ENCODE peak calls at places on chromosomes 5 and 9, in seven cellular contexts. V, D, N, Q, J, M and A are unnamed samples.

GRCh38 chr9:127921592-127922120 is 4.8 kb upstream of the ST6GALNAC4 start:
- DNase-seq in V (peak; percentile 89), D (peak; percentile 88), N (peak; percentile 82), Q (peak; percentile 56), J (no peak), M (peak; percentile 94), A (peak; percentile 76)

GRCh38 chr5:134141346-134142050 is 27.0 kb downstream of the TCF7 start:
- DNase-seq in V (no peak), D (peak; percentile 42), N (no peak), Q (no peak), J (no peak), M (peak; percentile 47), A (no peak)

GRCh38 chr5:127086583-127086982 is 13.3 kb upstream of the C5orf63 start:
- DNase-seq in V (peak; percentile 69), D (no peak), N (no peak), Q (no peak), J (no peak), M (no peak), A (no peak)

GRCh38 chr9:96241391-96241809 is 60.6 kb downstream of the HSD17B3 start:
- DNase-seq in V (no peak), D (no peak), N (no peak), Q (peak; percentile 45), J (no peak), M (no peak), A (no peak)

GRCh38 chr5:124087752-124088151 is 575.8 kb downstream of the CSNK1G3 start:
- DNase-seq in V (no peak), D (no peak), N (no peak), Q (no peak), J (no peak), M (no peak), A (no peak)

GRCh38 chr5:96709152-96709821 is 47.1 kb downstream of the CAST start:
- DNase-seq in V (no peak), D (no peak), N (no peak), Q (no peak), J (peak; percentile 90), M (no peak), A (no peak)

GRCh38 chr9:72703574-72703973 is 182.2 kb downstream of the TMC1 start:
- DNase-seq in V (no peak), D (no peak), N (no peak), Q (no peak), J (peak; percentile 4), M (no peak), A (no peak)

GRCh38 chr9:70658765-70659164 is 244.3 kb upstream of the KLF9 start:
- DNase-seq in V (no peak), D (no peak), N (no peak), Q (no peak), J (no peak), M (no peak), A (no peak)

GRCh38 chr5:68565427-68565826 is 349.9 kb downstream of the PIK3R1 start:
- DNase-seq in V (no peak), D (no peak), N (no peak), Q (no peak), J (no peak), M (no peak), A (no peak)

GRCh38 chr9:136011703-136012496 is 50.7 kb upstream of the UBAC1 start:
- DNase-seq in V (peak; percentile 65), D (peak; percentile 94), N (peak; percentile 60), Q (no peak), J (peak; percentile 59), M (peak; percentile 87), A (peak; percentile 92)

GRCh38 chr5:147968855-147969254 is 62.5 kb upstream of the C5orf46 start:
- DNase-seq in V (no peak), D (no peak), N (no peak), Q (no peak), J (no peak), M (no peak), A (no peak)

GRCh38 chr9:136057236-136058151 is 37.6 kb downstream of the NACC2 start:
- DNase-seq in V (peak; percentile 44), D (peak; percentile 53), N (no peak), Q (no peak), J (no peak), M (no peak), A (no peak)

GRCh38 chr9:32968101-32969011 is 33.1 kb downstream of the APTX start:
- DNase-seq in V (peak; percentile 85), D (no peak), N (peak; percentile 47), Q (peak; percentile 35), J (peak; percentile 57), M (no peak), A (no peak)

GRCh38 chr9:8268216-8268878 is 468.8 kb upstream of the DMAC1 start:
- DNase-seq in V (no peak), D (no peak), N (no peak), Q (no peak), J (no peak), M (no peak), A (no peak)

GRCh38 chr5:149404746-149405549 is 25.9 kb upstream of the IL17B start:
- DNase-seq in V (no peak), D (peak; percentile 74), N (no peak), Q (no peak), J (peak; percentile 95), M (no peak), A (no peak)

GRCh38 chr5:80754900-80755299 is 100.1 kb upstream of the DHFR start:
- DNase-seq in V (peak; percentile 66), D (no peak), N (peak; percentile 39), Q (no peak), J (peak; percentile 3), M (no peak), A (no peak)

GRCh38 chr5:132655821-132656773 is 1.9 kb upstream of the IL13 start:
- DNase-seq in V (no peak), D (no peak), N (no peak), Q (no peak), J (no peak), M (no peak), A (no peak)

GRCh38 chr9:26264709-26265601 is 586.7 kb upstream of the TUSC1 start:
- DNase-seq in V (no peak), D (no peak), N (no peak), Q (no peak), J (peak; percentile 93), M (no peak), A (no peak)

GRCh38 chr9:78605029-78605930 is 308.4 kb downstream of the PSAT1 start:
- DNase-seq in V (no peak), D (no peak), N (no peak), Q (no peak), J (no peak), M (no peak), A (no peak)

GRCh38 chr9:91927912-91928510 is 22.0 kb downstream of the ROR2 start:
- DNase-seq in V (no peak), D (no peak), N (no peak), Q (no peak), J (no peak), M (no peak), A (no peak)

GRCh38 chr5:127696688-127697087 is 6.5 kb upstream of the CCDC192 start:
- DNase-seq in V (no peak), D (no peak), N (no peak), Q (no peak), J (peak; percentile 71), M (no peak), A (no peak)

GRCh38 chr5:88665750-88666215 is 217.2 kb downstream of the MEF2C start:
- DNase-seq in V (no peak), D (no peak), N (no peak), Q (no peak), J (no peak), M (no peak), A (no peak)

GRCh38 chr9:117291223-117291622 is 123.6 kb downstream of the ASTN2 start:
- DNase-seq in V (no peak), D (no peak), N (no peak), Q (no peak), J (no peak), M (no peak), A (no peak)

DNA sequence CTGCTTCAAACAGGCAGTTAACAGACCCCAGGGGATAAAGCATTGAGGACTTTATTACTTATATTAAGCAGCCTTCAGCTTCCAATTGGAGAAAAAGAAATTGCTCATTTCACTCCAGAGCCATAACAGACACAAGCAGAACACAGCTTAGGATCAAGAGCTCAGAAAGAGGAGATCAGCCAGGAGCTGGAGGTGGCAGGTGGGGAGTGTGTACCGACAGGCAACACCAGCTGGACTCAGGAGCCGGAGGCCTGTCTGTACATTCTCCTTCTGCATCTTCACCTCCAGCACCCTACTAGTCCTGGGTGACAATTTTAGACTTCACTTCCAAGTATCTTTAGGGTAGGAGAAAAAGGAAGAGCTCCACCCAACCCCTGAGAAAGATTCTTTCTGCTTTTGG is 35.8 kb downstream of the NRG2 start:
- DNase-seq in V (no peak), D (no peak), N (no peak), Q (no peak), J (no peak), M (no peak), A (no peak)
- H3K27me3 ChIP-seq in V (no peaks in the 10 kb centered on the region), D (no peaks in the 10 kb centered on the region), N (peaks cover 12% of the 10 kb centered on the region), Q (no peaks in the 10 kb centered on the region), J (peaks cover 34% of the 10 kb centered on the region), M (no peaks in the 10 kb centered on the region), A (no peaks in the 10 kb centered on the region)

GRCh38 chr5:57173318-57174127 is at the start of gene GPBP1:
- DNase-seq in V (peak; percentile 99), D (peak; percentile 100), N (peak; percentile 99), Q (peak; percentile 99), J (peak; percentile 99), M (peak; percentile 98), A (peak; percentile 98)
- TF ChIP-seq POLR2A in V (peak; percentile 74), D (peak; percentile 80), N (peak; percentile 83), Q (peak; percentile 95), J (peak; percentile 75), M (peak; percentile 39), A (peak; percentile 71)

DNA sequence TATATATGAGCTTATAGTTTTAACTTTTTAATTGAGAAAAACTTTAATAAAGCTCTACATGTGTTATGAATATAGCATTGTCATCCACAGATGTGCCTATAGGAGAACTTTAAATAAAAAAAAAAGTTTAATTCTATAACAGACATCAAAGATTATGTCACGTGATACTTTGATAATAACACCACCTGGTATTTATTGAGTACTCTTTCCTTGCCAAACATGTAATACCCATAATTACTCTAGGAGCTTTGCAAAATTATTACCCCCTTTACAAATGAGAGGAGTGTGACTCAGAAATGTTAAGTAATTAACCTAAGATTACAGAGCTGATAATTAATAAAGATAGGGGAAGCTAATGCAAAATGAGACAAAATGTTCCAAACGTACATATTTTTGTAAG is 43.0 kb downstream of the ITGA2 start:
- DNase-seq in V (no peak), D (no peak), N (no peak), Q (no peak), J (no peak), M (no peak), A (no peak)
- H3K4me1 ChIP-seq in V (no peaks in the 10 kb centered on the region), D (no peaks in the 10 kb centered on the region), N (peaks cover 32% of the 10 kb centered on the region), Q (peaks cover 3% of the 10 kb centered on the region), J (peaks cover 24% of the 10 kb centered on the region), M (peaks cover 8% of the 10 kb centered on the region), A (no peaks in the 10 kb centered on the region)

GRCh38 chr5:140965905-140966292 is 377 bp upstream of the PCDHAC2 start:
- DNase-seq in V (no peak), D (no peak), N (no peak), Q (no peak), J (no peak), M (no peak), A (no peak)

GRCh38 chr5:140964356-140964755 is 1.9 kb upstream of the PCDHAC2 start:
- DNase-seq in V (no peak), D (no peak), N (no peak), Q (no peak), J (no peak), M (no peak), A (no peak)

GRCh38 chr5:140967226-140967893 is 1.1 kb downstream of the PCDHAC2 start:
- DNase-seq in V (no peak), D (no peak), N (no peak), Q (no peak), J (no peak), M (no peak), A (no peak)

GRCh38 chr5:140969880-140970279 is 3.6 kb downstream of the PCDHAC2 start:
- DNase-seq in V (no peak), D (no peak), N (no peak), Q (no peak), J (no peak), M (no peak), A (no peak)

GRCh38 chr5:140966293-140967225 is at the start of gene PCDHAC2:
- DNase-seq in V (no peak), D (peak; percentile 71), N (no peak), Q (no peak), J (no peak), M (peak; percentile 65), A (peak; percentile 49)
- H3K27me3 ChIP-seq in V (no peaks in the 10 kb centered on the region), D (no peaks in the 10 kb centered on the region), N (peaks cover 18% of the 10 kb centered on the region), Q (no peaks in the 10 kb centered on the region), J (no peaks in the 10 kb centered on the region), M (peaks cover 4% of the 10 kb centered on the region), A (peaks cover 5% of the 10 kb centered on the region)